ENCODE peak calls at places on chromosomes 3 and 15, in five cellular contexts. J, S, E, D and Y are unnamed samples.

GRCh38 chr3:154181127-154181691 is 60.0 kb downstream of the ARHGEF26 start:
- DNase-seq in J (no peak), S (no peak), E (no peak), D (no peak), Y (no peak)

GRCh38 chr3:141242035-141242721 is 10.6 kb downstream of the PXYLP1 start:
- DNase-seq in J (no peak), S (no peak), E (no peak), D (no peak), Y (no peak)

GRCh38 chr3:150097588-150097890 is 126.8 kb upstream of the PFN2 start:
- DNase-seq in J (no peak), S (no peak), E (no peak), D (no peak), Y (no peak)

GRCh38 chr3:194689493-194689901 is 3.8 kb downstream of the FAM43A start:
- DNase-seq in J (no peak), S (peak; percentile 56), E (no peak), D (no peak), Y (peak; percentile 35)

GRCh38 chr3:47567149-47567548 is 11.5 kb downstream of the CSPG5 start:
- DNase-seq in J (no peak), S (no peak), E (no peak), D (no peak), Y (no peak)

GRCh38 chr3:149480326-149481017 is 6.0 kb downstream of the TM4SF4 start:
- DNase-seq in J (peak; percentile 70), S (peak; percentile 87), E (peak; percentile 74), D (peak; percentile 62), Y (peak; percentile 77)

GRCh38 chr3:190562866-190563525 is 49.1 kb downstream of the IL1RAP start:
- DNase-seq in J (no peak), S (no peak), E (no peak), D (no peak), Y (no peak)

GRCh38 chr3:33372218-33373081 is 67.8 kb downstream of the UBP1 start:
- DNase-seq in J (peak; percentile 30), S (peak; percentile 80), E (peak; percentile 34), D (no peak), Y (no peak)

GRCh38 chr3:186097663-186098451 is 11.0 kb downstream of the ETV5 start:
- DNase-seq in J (no peak), S (peak; percentile 67), E (peak; percentile 56), D (no peak), Y (peak; percentile 28)

GRCh38 chr15:63052961-63053698 is 10.6 kb downstream of the TPM1 start:
- DNase-seq in J (no peak), S (peak; percentile 72), E (peak; percentile 69), D (peak; percentile 26), Y (peak; percentile 81)

GRCh38 chr3:124760601-124761000 is 30.3 kb downstream of the UMPS start:
- DNase-seq in J (no peak), S (no peak), E (no peak), D (no peak), Y (no peak)

GRCh38 chr3:53650424-53650823 is 156.0 kb downstream of the CACNA1D start:
- DNase-seq in J (no peak), S (no peak), E (no peak), D (no peak), Y (no peak)

GRCh38 chr3:143209715-143210059 is 90.1 kb downstream of the CHST2 start:
- DNase-seq in J (no peak), S (no peak), E (no peak), D (no peak), Y (no peak)

GRCh38 chr3:134239538-134239937 is 11.1 kb downstream of the RYK start:
- DNase-seq in J (no peak), S (no peak), E (no peak), D (no peak), Y (no peak)

GRCh38 chr3:11434017-11434526 is 161.9 kb downstream of the ATG7 start:
- DNase-seq in J (peak; percentile 74), S (peak; percentile 48), E (peak; percentile 61), D (peak; percentile 9), Y (peak; percentile 75)

GRCh38 chr3:30606301-30607031 is at the start of gene TGFBR2:
- DNase-seq in J (peak; percentile 89), S (peak; percentile 98), E (peak; percentile 96), D (peak; percentile 89), Y (peak; percentile 97)

GRCh38 chr15:99090011-99090699 is 14.7 kb upstream of the SYNM start:
- DNase-seq in J (no peak), S (peak; percentile 68), E (no peak), D (no peak), Y (no peak)

GRCh38 chr3:185701891-185702563 is 115.9 kb downstream of the SENP2 start:
- DNase-seq in J (no peak), S (no peak), E (no peak), D (no peak), Y (no peak)

GRCh38 chr3:29240248-29240647 is 40.6 kb upstream of the RBMS3 start:
- DNase-seq in J (no peak), S (no peak), E (no peak), D (no peak), Y (no peak)

GRCh38 chr15:89680282-89680873 is 1.2 kb upstream of the PLIN1 start:
- DNase-seq in J (peak; percentile 78), S (peak; percentile 87), E (peak; percentile 87), D (no peak), Y (peak; percentile 72)

GRCh38 chr3:13686332-13686731 is 137.4 kb downstream of the FBLN2 start:
- DNase-seq in J (no peak), S (no peak), E (no peak), D (no peak), Y (no peak)
- TF ChIP-seq CTCF in J (no peak), S (no peak), E (no peak), D (no peak), Y (no peak)

GRCh38 chr15:67196222-67196621 is 58.2 kb downstream of the AAGAB start:
- DNase-seq in J (no peak), S (no peak), E (no peak), D (no peak), Y (no peak)
- H3K27ac ChIP-seq in J (no peak overlapping the region), S (no peak overlapping the region), E (no peak overlapping the region), D (peak overlapping the region; percentile 35), Y (peak overlapping the region; percentile 92)

DNA sequence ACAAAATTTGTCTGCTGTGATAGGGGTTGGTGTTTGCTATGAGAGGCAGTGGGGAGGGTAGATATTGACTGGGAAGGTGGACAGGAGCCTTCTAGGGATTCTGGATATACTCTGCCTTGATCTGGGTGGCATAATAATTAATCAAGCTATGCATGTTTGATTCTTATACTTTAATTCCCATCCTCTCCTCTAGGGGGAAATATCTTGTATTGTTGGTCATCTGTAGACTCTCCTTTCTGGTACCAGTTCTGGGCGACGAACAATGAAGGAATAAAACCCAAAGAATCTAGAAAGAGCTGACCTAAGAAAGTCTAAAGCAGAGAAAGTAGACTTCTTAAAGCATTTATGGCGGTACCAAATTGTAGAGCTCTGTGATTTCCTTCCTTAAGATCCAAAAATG is 198.2 kb upstream of the STRIT1 start:
- DNase-seq in J (no peak), S (no peak), E (no peak), D (no peak), Y (no peak)
- TF ChIP-seq CTCF in J (no peak), S (no peak), E (no peak), D (no peak), Y (no peak)

GRCh38 chr3:113249111-113249510 is 37.8 kb downstream of the BOC start:
- DNase-seq in J (no peak), S (no peak), E (no peak), D (no peak), Y (no peak)
- H3K27ac ChIP-seq in J (peak overlapping the region; percentile 92), S (no peak overlapping the region), E (peak overlapping the region; percentile 87), D (no peak overlapping the region), Y (peak overlapping the region; percentile 89)

GRCh38 chr15:101128696-101129095 is 123.2 kb downstream of the CHSY1 start:
- DNase-seq in J (no peak), S (no peak), E (no peak), D (no peak), Y (no peak)

GRCh38 chr15:101127503-101128076 is 124.3 kb downstream of the CHSY1 start:
- DNase-seq in J (peak; percentile 87), S (peak; percentile 76), E (peak; percentile 85), D (peak; percentile 63), Y (peak; percentile 80)

GRCh38 chr15:101124731-101125558 is 126.9 kb downstream of the CHSY1 start:
- DNase-seq in J (no peak), S (no peak), E (no peak), D (no peak), Y (no peak)

GRCh38 chr15:101128191-101128590 is 123.7 kb downstream of the CHSY1 start:
- DNase-seq in J (no peak), S (no peak), E (no peak), D (no peak), Y (peak; percentile 48)

DNA sequence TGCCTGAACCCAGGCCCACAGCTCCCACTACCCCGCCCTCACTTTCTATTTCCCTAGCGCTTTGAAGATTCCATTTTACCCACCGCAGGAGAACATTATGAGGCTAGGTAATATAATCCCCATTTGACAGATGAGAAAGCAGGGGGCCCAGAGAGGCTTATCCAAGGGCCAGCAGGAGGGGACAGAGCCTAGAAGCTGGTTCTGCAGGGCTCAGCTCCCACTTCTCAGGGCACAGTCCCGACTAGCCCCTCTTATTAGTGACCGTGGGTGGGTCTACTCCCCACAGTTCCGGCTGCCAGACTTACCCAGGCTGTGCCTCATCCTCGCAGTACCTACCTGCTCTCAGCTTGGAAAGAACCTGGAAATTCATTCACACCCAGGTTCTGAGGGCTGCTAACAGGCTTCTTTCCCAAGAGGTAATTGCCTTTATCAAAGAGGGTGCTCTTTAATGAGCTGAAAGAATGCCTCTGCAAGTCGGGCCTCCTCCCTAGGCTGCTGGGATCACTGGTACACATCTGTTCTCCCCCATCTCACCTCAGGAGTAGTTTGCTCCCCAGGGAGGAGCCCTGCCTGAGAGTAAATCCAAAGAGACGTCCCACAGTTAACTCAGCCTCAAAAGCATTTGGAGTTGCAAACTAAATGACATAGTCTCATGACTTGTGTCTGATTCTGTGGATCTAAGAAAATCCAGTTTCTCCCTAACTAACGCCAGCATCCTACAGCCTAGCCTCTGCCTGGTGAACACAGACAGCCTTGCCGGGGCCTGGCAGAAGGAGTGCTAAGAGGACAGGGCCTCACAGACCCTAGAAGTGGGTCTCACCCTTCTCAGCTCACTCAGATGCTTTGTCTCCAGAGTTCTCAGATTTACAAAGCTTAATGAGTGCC is 125.0 kb downstream of the CHSY1 start:
- DNase-seq in J (no peak), S (no peak), E (no peak), D (no peak), Y (no peak)
- TF ChIP-seq CTCF in J (no peak), S (no peak), E (no peak), D (no peak), Y (no peak)